ENCODE peak calls at places on chromosomes 11 and 22, in nine cellular contexts. One of them, this sample, is unnamed. For H3K4me1, H3K36me3 and H3K9me3, the result is how much of the 10 kb centered on the place peaks cover.

GRCh38 chr11:45239733-45240132 is 46.4 kb downstream of the SYT13 start:
- DNase-seq in CD4-positive, alpha-beta memory T cell: no peak
- DNase-seq in tibial nerve: no peak
- DNase-seq in HCT116: no peak
- DNase-seq in cardiac muscle cell: no peak
- DNase-seq in thoracic aorta: no peak
- DNase-seq in CD4-positive, CD25-positive, alpha-beta regulatory T cell: no peak
- DNase-seq in IMR-90: no peak
- DNase-seq in K562: no peak
- DNase-seq in this sample: no peak

GRCh38 chr11:111694851-111695250 is 71.3 kb downstream of the PPP2R1B start:
- DNase-seq in cardiac muscle cell: peak
- DNase-seq in thoracic aorta: no peak
- DNase-seq in CD4-positive, alpha-beta memory T cell: no peak
- DNase-seq in HCT116: no peak
- DNase-seq in IMR-90: peak
- DNase-seq in tibial nerve: no peak
- DNase-seq in K562: no peak
- DNase-seq in CD4-positive, CD25-positive, alpha-beta regulatory T cell: no peak
- DNase-seq in this sample: no peak

GRCh38 chr22:49972163-49973017 is 11.8 kb downstream of the PIM3 start:
- DNase-seq in HCT116: no peak
- DNase-seq in CD4-positive, alpha-beta memory T cell: no peak
- DNase-seq in thoracic aorta: peak
- DNase-seq in IMR-90: no peak
- DNase-seq in CD4-positive, CD25-positive, alpha-beta regulatory T cell: no peak
- DNase-seq in cardiac muscle cell: no peak
- DNase-seq in tibial nerve: peak
- DNase-seq in K562: peak
- DNase-seq in this sample: no peak

GRCh38 chr11:65045728-65046127 is 4.7 kb downstream of the SAC3D1 start:
- DNase-seq in CD4-positive, alpha-beta memory T cell: no peak
- DNase-seq in HCT116: no peak
- DNase-seq in cardiac muscle cell: no peak
- DNase-seq in CD4-positive, CD25-positive, alpha-beta regulatory T cell: no peak
- DNase-seq in IMR-90: no peak
- DNase-seq in thoracic aorta: no peak
- DNase-seq in tibial nerve: no peak
- DNase-seq in K562: no peak
- DNase-seq in this sample: no peak

GRCh38 chr11:111455291-111456085 is 56.7 kb downstream of the BTG4 start:
- DNase-seq in IMR-90: no peak
- DNase-seq in K562: no peak
- DNase-seq in CD4-positive, CD25-positive, alpha-beta regulatory T cell: no peak
- DNase-seq in HCT116: no peak
- DNase-seq in thoracic aorta: no peak
- DNase-seq in tibial nerve: no peak
- DNase-seq in cardiac muscle cell: no peak
- DNase-seq in CD4-positive, alpha-beta memory T cell: no peak
- DNase-seq in this sample: no peak

GRCh38 chr11:119335091-119335654 is 846 bp downstream of the RNF26 start:
- DNase-seq in cardiac muscle cell: no peak
- DNase-seq in CD4-positive, alpha-beta memory T cell: no peak
- DNase-seq in thoracic aorta: no peak
- DNase-seq in HCT116: no peak
- DNase-seq in K562: no peak
- DNase-seq in tibial nerve: no peak
- DNase-seq in CD4-positive, CD25-positive, alpha-beta regulatory T cell: no peak
- DNase-seq in IMR-90: no peak
- DNase-seq in this sample: no peak

GRCh38 chr11:26247340-26247739 is 84.6 kb upstream of the ANO3 start:
- DNase-seq in cardiac muscle cell: peak
- DNase-seq in thoracic aorta: no peak
- DNase-seq in CD4-positive, alpha-beta memory T cell: no peak
- DNase-seq in CD4-positive, CD25-positive, alpha-beta regulatory T cell: no peak
- DNase-seq in IMR-90: peak
- DNase-seq in K562: no peak
- DNase-seq in tibial nerve: no peak
- DNase-seq in HCT116: no peak
- DNase-seq in this sample: no peak

GRCh38 chr22:49600891-49601431 is 226.7 kb downstream of the BRD1 start:
- DNase-seq in K562: no peak
- DNase-seq in HCT116: no peak
- DNase-seq in CD4-positive, CD25-positive, alpha-beta regulatory T cell: no peak
- DNase-seq in CD4-positive, alpha-beta memory T cell: no peak
- DNase-seq in cardiac muscle cell: no peak
- DNase-seq in IMR-90: no peak
- DNase-seq in tibial nerve: no peak
- DNase-seq in thoracic aorta: no peak
- DNase-seq in this sample: no peak

GRCh38 chr11:116540645-116541044 is 232.1 kb downstream of the BUD13 start:
- DNase-seq in cardiac muscle cell: no peak
- DNase-seq in tibial nerve: no peak
- DNase-seq in CD4-positive, CD25-positive, alpha-beta regulatory T cell: no peak
- DNase-seq in IMR-90: no peak
- DNase-seq in CD4-positive, alpha-beta memory T cell: no peak
- DNase-seq in HCT116: no peak
- DNase-seq in K562: no peak
- DNase-seq in thoracic aorta: no peak
- DNase-seq in this sample: no peak

GRCh38 chr11:65912840-65913239 is 6.0 kb downstream of the C11orf68 start:
- DNase-seq in K562: no peak
- DNase-seq in HCT116: no peak
- DNase-seq in CD4-positive, CD25-positive, alpha-beta regulatory T cell: no peak
- DNase-seq in cardiac muscle cell: no peak
- DNase-seq in thoracic aorta: no peak
- DNase-seq in IMR-90: peak
- DNase-seq in tibial nerve: no peak
- DNase-seq in CD4-positive, alpha-beta memory T cell: no peak
- DNase-seq in this sample: peak

GRCh38 chr22:48838846-48839730 is 988.6 kb downstream of the BRD1 start:
- DNase-seq in CD4-positive, CD25-positive, alpha-beta regulatory T cell: no peak
- DNase-seq in tibial nerve: no peak
- DNase-seq in thoracic aorta: no peak
- DNase-seq in cardiac muscle cell: no peak
- DNase-seq in HCT116: no peak
- DNase-seq in IMR-90: no peak
- DNase-seq in K562: no peak
- DNase-seq in CD4-positive, alpha-beta memory T cell: no peak
- DNase-seq in this sample: no peak

GRCh38 chr22:28736296-28737155 is 5.1 kb downstream of the CHEK2 start:
- DNase-seq in cardiac muscle cell: no peak
- DNase-seq in IMR-90: no peak
- DNase-seq in CD4-positive, CD25-positive, alpha-beta regulatory T cell: no peak
- DNase-seq in CD4-positive, alpha-beta memory T cell: no peak
- DNase-seq in HCT116: no peak
- DNase-seq in K562: no peak
- DNase-seq in thoracic aorta: no peak
- DNase-seq in tibial nerve: no peak
- DNase-seq in this sample: no peak

GRCh38 chr11:2738551-2739431 is 39.0 kb upstream of the KCNQ1OT1 start:
- DNase-seq in K562: peak
- DNase-seq in cardiac muscle cell: no peak
- DNase-seq in CD4-positive, CD25-positive, alpha-beta regulatory T cell: no peak
- DNase-seq in tibial nerve: no peak
- DNase-seq in thoracic aorta: no peak
- DNase-seq in HCT116: no peak
- DNase-seq in IMR-90: no peak
- DNase-seq in CD4-positive, alpha-beta memory T cell: no peak
- DNase-seq in this sample: no peak

GRCh38 chr11:2739531-2740274 is 39.9 kb upstream of the KCNQ1OT1 start:
- DNase-seq in tibial nerve: no peak
- DNase-seq in cardiac muscle cell: no peak
- DNase-seq in IMR-90: no peak
- DNase-seq in CD4-positive, CD25-positive, alpha-beta regulatory T cell: no peak
- DNase-seq in K562: peak
- DNase-seq in HCT116: no peak
- DNase-seq in CD4-positive, alpha-beta memory T cell: no peak
- DNase-seq in thoracic aorta: no peak
- DNase-seq in this sample: no peak

GRCh38 chr11:2737226-2737590 is 37.4 kb upstream of the KCNQ1OT1 start:
- DNase-seq in cardiac muscle cell: no peak
- DNase-seq in tibial nerve: no peak
- DNase-seq in HCT116: no peak
- DNase-seq in K562: no peak
- DNase-seq in thoracic aorta: no peak
- DNase-seq in IMR-90: no peak
- DNase-seq in CD4-positive, CD25-positive, alpha-beta regulatory T cell: no peak
- DNase-seq in CD4-positive, alpha-beta memory T cell: no peak
- DNase-seq in this sample: no peak

GRCh38 chr11:2736577-2737225 is 36.9 kb upstream of the KCNQ1OT1 start:
- DNase-seq in IMR-90: no peak
- DNase-seq in K562: no peak
- DNase-seq in tibial nerve: no peak
- DNase-seq in CD4-positive, alpha-beta memory T cell: no peak
- DNase-seq in thoracic aorta: no peak
- DNase-seq in cardiac muscle cell: no peak
- DNase-seq in HCT116: no peak
- DNase-seq in CD4-positive, CD25-positive, alpha-beta regulatory T cell: no peak
- DNase-seq in this sample: no peak

GRCh38 chr11:2737876-2738275 is 38.1 kb upstream of the KCNQ1OT1 start:
- DNase-seq in K562: peak
- DNase-seq in tibial nerve: no peak
- DNase-seq in thoracic aorta: no peak
- DNase-seq in cardiac muscle cell: peak
- DNase-seq in CD4-positive, CD25-positive, alpha-beta regulatory T cell: no peak
- DNase-seq in IMR-90: no peak
- DNase-seq in HCT116: no peak
- DNase-seq in CD4-positive, alpha-beta memory T cell: no peak
- DNase-seq in this sample: no peak
- H3K4me1 ChIP-seq in K562: under half
- H3K4me1 ChIP-seq in tibial nerve: under half
- H3K4me1 ChIP-seq in thoracic aorta: under half
- H3K4me1 ChIP-seq in cardiac muscle cell: under half
- H3K4me1 ChIP-seq in CD4-positive, CD25-positive, alpha-beta regulatory T cell: under half
- H3K4me1 ChIP-seq in IMR-90: under half
- H3K4me1 ChIP-seq in HCT116: under half
- H3K4me1 ChIP-seq in CD4-positive, alpha-beta memory T cell: under half
- H3K4me1 ChIP-seq in this sample: under half

GRCh38 chr11:71502871-71503435 is 24.1 kb upstream of the KRTAP5-7 start:
- DNase-seq in CD4-positive, CD25-positive, alpha-beta regulatory T cell: no peak
- DNase-seq in K562: no peak
- DNase-seq in cardiac muscle cell: no peak
- DNase-seq in IMR-90: no peak
- DNase-seq in thoracic aorta: no peak
- DNase-seq in tibial nerve: no peak
- DNase-seq in HCT116: no peak
- DNase-seq in CD4-positive, alpha-beta memory T cell: no peak
- DNase-seq in this sample: no peak

GRCh38 chr11:71501071-71501985 is 25.7 kb upstream of the KRTAP5-7 start:
- DNase-seq in tibial nerve: no peak
- DNase-seq in cardiac muscle cell: no peak
- DNase-seq in K562: no peak
- DNase-seq in HCT116: no peak
- DNase-seq in CD4-positive, CD25-positive, alpha-beta regulatory T cell: no peak
- DNase-seq in IMR-90: no peak
- DNase-seq in thoracic aorta: no peak
- DNase-seq in CD4-positive, alpha-beta memory T cell: no peak
- DNase-seq in this sample: no peak

GRCh38 chr11:71500601-71501021 is 26.5 kb upstream of the KRTAP5-7 start:
- DNase-seq in CD4-positive, alpha-beta memory T cell: no peak
- DNase-seq in CD4-positive, CD25-positive, alpha-beta regulatory T cell: no peak
- DNase-seq in IMR-90: no peak
- DNase-seq in cardiac muscle cell: no peak
- DNase-seq in tibial nerve: no peak
- DNase-seq in thoracic aorta: no peak
- DNase-seq in K562: no peak
- DNase-seq in HCT116: peak
- DNase-seq in this sample: no peak

GRCh38 chr11:71499546-71499945 is 27.5 kb upstream of the KRTAP5-7 start:
- DNase-seq in IMR-90: no peak
- DNase-seq in CD4-positive, CD25-positive, alpha-beta regulatory T cell: no peak
- DNase-seq in thoracic aorta: no peak
- DNase-seq in HCT116: no peak
- DNase-seq in K562: no peak
- DNase-seq in cardiac muscle cell: no peak
- DNase-seq in tibial nerve: no peak
- DNase-seq in CD4-positive, alpha-beta memory T cell: no peak
- DNase-seq in this sample: no peak

GRCh38 chr11:71502026-71502425 is 25.0 kb upstream of the KRTAP5-7 start:
- DNase-seq in tibial nerve: no peak
- DNase-seq in HCT116: no peak
- DNase-seq in thoracic aorta: no peak
- DNase-seq in IMR-90: no peak
- DNase-seq in cardiac muscle cell: no peak
- DNase-seq in K562: no peak
- DNase-seq in CD4-positive, alpha-beta memory T cell: no peak
- DNase-seq in CD4-positive, CD25-positive, alpha-beta regulatory T cell: no peak
- DNase-seq in this sample: no peak
- H3K36me3 ChIP-seq in tibial nerve: half or more
- H3K36me3 ChIP-seq in HCT116: under half
- H3K36me3 ChIP-seq in thoracic aorta: half or more
- H3K36me3 ChIP-seq in IMR-90: half or more
- H3K36me3 ChIP-seq in cardiac muscle cell: under half
- H3K36me3 ChIP-seq in K562: under half
- H3K36me3 ChIP-seq in CD4-positive, alpha-beta memory T cell: half or more
- H3K36me3 ChIP-seq in CD4-positive, CD25-positive, alpha-beta regulatory T cell: half or more
- H3K36me3 ChIP-seq in this sample: under half

DNA sequence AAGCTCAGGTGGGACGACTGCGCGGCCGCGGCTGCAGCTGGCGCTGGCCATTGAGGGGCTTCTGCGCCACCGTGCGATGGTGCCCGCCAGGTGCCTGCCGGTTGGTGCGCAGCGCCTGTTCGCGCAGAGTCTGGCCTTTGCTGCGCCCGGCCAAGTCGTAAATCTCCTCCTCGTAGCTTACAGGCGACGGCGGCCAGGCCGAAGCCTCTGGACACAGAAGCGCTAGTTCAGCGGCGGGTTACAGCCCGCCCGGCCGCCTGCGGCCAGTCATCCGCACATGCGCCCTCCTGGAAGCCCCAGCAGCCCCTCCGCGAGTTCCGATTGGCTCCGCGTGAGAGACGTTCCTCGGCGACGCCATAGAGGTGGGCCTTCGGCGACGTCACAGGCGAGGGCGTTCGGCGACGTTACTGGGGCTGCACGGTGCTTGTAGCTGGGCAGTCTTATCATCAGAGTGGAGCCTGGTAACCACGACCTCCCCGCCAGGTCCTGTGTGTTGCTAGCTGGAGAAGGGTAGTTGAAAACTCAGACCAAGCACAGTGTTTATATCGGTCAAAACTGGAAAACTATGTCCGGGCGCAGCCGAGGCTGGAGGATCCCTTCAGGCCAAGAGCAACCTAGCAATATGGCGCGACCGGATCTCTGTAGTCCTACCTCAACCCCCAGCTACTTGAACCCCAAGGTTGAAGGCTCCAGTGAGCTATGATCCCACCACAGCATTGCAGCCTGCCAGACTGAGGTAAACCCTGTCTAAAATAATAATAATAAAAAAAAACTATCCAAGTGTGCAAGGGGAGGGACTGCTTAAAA is 265.7 kb downstream of the OR4C45 start:
- DNase-seq in CD4-positive, alpha-beta memory T cell: no peak
- DNase-seq in cardiac muscle cell: no peak
- DNase-seq in HCT116: no peak
- DNase-seq in K562: peak
- DNase-seq in tibial nerve: no peak
- DNase-seq in thoracic aorta: no peak
- DNase-seq in IMR-90: no peak
- DNase-seq in CD4-positive, CD25-positive, alpha-beta regulatory T cell: no peak
- DNase-seq in this sample: no peak
- H3K9me3 ChIP-seq in CD4-positive, alpha-beta memory T cell: under half
- H3K9me3 ChIP-seq in cardiac muscle cell: under half
- H3K9me3 ChIP-seq in HCT116: under half
- H3K9me3 ChIP-seq in K562: under half
- H3K9me3 ChIP-seq in tibial nerve: under half
- H3K9me3 ChIP-seq in thoracic aorta: under half
- H3K9me3 ChIP-seq in IMR-90: under half
- H3K9me3 ChIP-seq in CD4-positive, CD25-positive, alpha-beta regulatory T cell: under half
- H3K9me3 ChIP-seq in this sample: under half

GRCh38 chr11:130227373-130227772 is 67.8 kb downstream of the ST14 start:
- DNase-seq in CD4-positive, alpha-beta memory T cell: no peak
- DNase-seq in cardiac muscle cell: no peak
- DNase-seq in CD4-positive, CD25-positive, alpha-beta regulatory T cell: no peak
- DNase-seq in tibial nerve: no peak
- DNase-seq in IMR-90: no peak
- DNase-seq in thoracic aorta: no peak
- DNase-seq in K562: no peak
- DNase-seq in HCT116: no peak
- DNase-seq in this sample: no peak
- H3K4me1 ChIP-seq in CD4-positive, alpha-beta memory T cell: under half
- H3K4me1 ChIP-seq in cardiac muscle cell: under half
- H3K4me1 ChIP-seq in CD4-positive, CD25-positive, alpha-beta regulatory T cell: under half
- H3K4me1 ChIP-seq in tibial nerve: under half
- H3K4me1 ChIP-seq in IMR-90: under half
- H3K4me1 ChIP-seq in thoracic aorta: under half
- H3K4me1 ChIP-seq in K562: under half
- H3K4me1 ChIP-seq in HCT116: under half
- H3K4me1 ChIP-seq in this sample: under half

This sample was measured in SJCRH30.